ENCODE peak calls at places on chromosomes 1 and 21, in ten cellular contexts. I, J, V, F, U, P, O, E, T and Q are unnamed samples.

GRCh38 chr21:44835647-44835973 is 17.7 kb upstream of the SUMO3 start:
- DNase-seq in U (no peak), T (no peak), E (no peak), O (no peak), J (no peak), V (no peak), P (no peak), I (no peak), F (no peak), Q (no peak)

GRCh38 chr1:29543586-29543985 is 307.3 kb downstream of the PTPRU start:
- DNase-seq in P (no peak), J (peak), O (no peak), T (no peak), I (no peak), V (no peak), U (no peak), E (no peak), F (no peak), Q (no peak)

GRCh38 chr1:39573736-39574624 is 2.6 kb downstream of the PABPC4 start:
- DNase-seq in I (no peak), F (no peak), T (no peak), P (no peak), V (peak), U (no peak), J (no peak), E (no peak), O (no peak), Q (no peak)

GRCh38 chr1:186033744-186034345 is 299.7 kb downstream of the HMCN1 start:
- DNase-seq in T (no peak), O (no peak), F (no peak), U (peak), E (no peak), V (peak), J (no peak), P (no peak), I (no peak), Q (no peak)

GRCh38 chr1:85888961-85889360 is 180.7 kb upstream of the ZNHIT6 start:
- DNase-seq in J (no peak), T (no peak), I (no peak), V (no peak), F (no peak), P (no peak), O (no peak), E (no peak), U (peak), Q (no peak)

GRCh38 chr1:214678386-214678785 is 75.4 kb downstream of the CENPF start:
- DNase-seq in O (no peak), F (no peak), V (peak), U (peak), E (no peak), T (no peak), P (no peak), J (no peak), I (no peak), Q (no peak)

GRCh38 chr1:180670681-180671080 is 38.9 kb downstream of the XPR1 start:
- DNase-seq in V (no peak), J (no peak), P (no peak), F (no peak), T (no peak), O (no peak), U (no peak), I (no peak), E (no peak), Q (no peak)

GRCh38 chr1:185720633-185721272 is 13.4 kb upstream of the HMCN1 start:
- DNase-seq in F (no peak), V (peak), J (no peak), T (no peak), E (no peak), U (peak), I (no peak), O (no peak), P (no peak), Q (no peak)

GRCh38 chr1:205515781-205516253 is 11.3 kb downstream of the CDK18 start:
- DNase-seq in F (no peak), P (no peak), E (no peak), O (no peak), V (no peak), U (no peak), T (no peak), J (no peak), I (no peak), Q (no peak)

GRCh38 chr1:160209656-160210046 is 4.5 kb downstream of the PEA15 start:
- DNase-seq in T (no peak), P (no peak), U (no peak), I (no peak), E (no peak), F (no peak), J (no peak), O (no peak), V (no peak), Q (no peak)

GRCh38 chr1:223199094-223199647 is 56.1 kb upstream of the TLR5 start:
- DNase-seq in J (no peak), F (no peak), O (no peak), T (no peak), E (no peak), P (no peak), I (no peak), V (peak), U (peak), Q (no peak)

GRCh38 chr1:110538082-110538481 is 19.1 kb upstream of the KCNA10 start:
- DNase-seq in J (no peak), I (no peak), O (no peak), U (no peak), P (no peak), T (no peak), V (no peak), F (no peak), E (peak), Q (no peak)